ENCODE peak calls at places on chromosomes 6 and 20, in eight cellular contexts. Z is Kasumi-1; Q is cardiac muscle cell; V is sigmoid colon; P is heart right ventricle; C is cerebellar nuclear complex; A is T-cell; H is activated T-helper 2 cell treated with anti-CD3 and anti-CD28 coated beads, Interferon-gamma antibody, Interleukin-2, Interleukin-4, amounts not matched to agents 10 μg/mL and 5 μg/mL and 100 μg/mL, durations not matched to agents 14 hours and 24 hours and 36 hours. M is an unnamed sample.

GRCh38 chr6:85404497-85405174 is 45.2 kb upstream of the NT5E start:
- DNase-seq in H (no peak), A (no peak), Q (peak; percentile 89), C (no peak), V (no peak), P (no peak), Z (no peak), M (no peak)

GRCh38 chr20:58389324-58389967 is 417 bp downstream of the VAPB start:
- DNase-seq in V (peak; percentile 72), H (no peak), A (peak; percentile 19), Z (peak; percentile 28), Q (peak; percentile 43), C (no peak), P (peak; percentile 29), M (peak; percentile 46)

GRCh38 chr6:146191166-146191565 is 162.3 kb downstream of the GRM1 start:
- DNase-seq in H (no peak), Z (no peak), P (no peak), C (no peak), A (no peak), V (no peak), Q (no peak), M (no peak)

GRCh38 chr6:145704153-145704781 is 31.1 kb downstream of the EPM2A start:
- DNase-seq in H (no peak), A (no peak), V (no peak), Q (peak; percentile 50), C (no peak), P (no peak), Z (peak; percentile 30), M (no peak)

GRCh38 chr6:26502169-26502568 is 2.1 kb downstream of the BTN1A1 start:
- DNase-seq in Q (no peak), C (no peak), A (no peak), H (no peak), V (no peak), P (no peak), Z (no peak), M (no peak)

GRCh38 chr6:72525821-72526550 is 95.9 kb upstream of the KCNQ5 start:
- DNase-seq in P (no peak), Z (no peak), H (no peak), Q (no peak), C (no peak), A (no peak), V (no peak), M (no peak)

GRCh38 chr6:3381233-3382065 is 75.4 kb downstream of the SLC22A23 start:
- DNase-seq in A (no peak), P (peak; percentile 24), H (no peak), Q (peak; percentile 25), V (no peak), C (peak; percentile 88), Z (no peak), M (no peak)

GRCh38 chr20:32780749-32781402 is 18.7 kb downstream of the DNMT3B start:
- DNase-seq in V (no peak), C (no peak), H (no peak), P (no peak), A (no peak), Q (no peak), Z (no peak), M (no peak)

GRCh38 chr6:165220030-165220429 is 89.4 kb downstream of the C6orf118 start:
- DNase-seq in C (no peak), Z (no peak), V (no peak), Q (no peak), P (no peak), H (no peak), A (no peak), M (no peak)

GRCh38 chr20:63594043-63594561 is 20.1 kb upstream of the HELZ2 start:
- DNase-seq in P (no peak), Z (no peak), Q (peak; percentile 72), C (no peak), A (no peak), V (no peak), H (no peak), M (no peak)